ENCODE peak calls at places on chromosomes 12 and 14, in seven cellular contexts. One of them, this sample, is unnamed.

GRCh38 chr12:52165096-52165855 is 26.5 kb downstream of the KRT80 start:
- DNase-seq in HepG2: no peak
- DNase-seq in H1: no peak
- DNase-seq in HCT116: no peak
- DNase-seq in endothelial cell of umbilical vein: no peak
- DNase-seq in K562: no peak
- DNase-seq in GM12878: no peak
- DNase-seq in this sample: no peak

GRCh38 chr14:62662811-62663477 is 382.3 kb downstream of the KCNH5 start:
- DNase-seq in K562: no peak
- DNase-seq in HCT116: no peak
- DNase-seq in HepG2: peak; percentile 2
- DNase-seq in GM12878: no peak
- DNase-seq in endothelial cell of umbilical vein: no peak
- DNase-seq in H1: no peak
- DNase-seq in this sample: no peak

GRCh38 chr12:28591831-28592230 is 401.6 kb downstream of the CCDC91 start:
- DNase-seq in H1: no peak
- DNase-seq in GM12878: no peak
- DNase-seq in K562: no peak
- DNase-seq in HepG2: no peak
- DNase-seq in endothelial cell of umbilical vein: no peak
- DNase-seq in HCT116: no peak
- DNase-seq in this sample: no peak

GRCh38 chr14:91317381-91318313 is 73.1 kb upstream of the GPR68 start:
- DNase-seq in endothelial cell of umbilical vein: peak; percentile 52
- DNase-seq in GM12878: no peak
- DNase-seq in H1: no peak
- DNase-seq in HepG2: no peak
- DNase-seq in HCT116: no peak
- DNase-seq in K562: no peak
- DNase-seq in this sample: no peak

GRCh38 chr12:67471810-67472209 is 176.7 kb upstream of the DYRK2 start:
- DNase-seq in GM12878: no peak
- DNase-seq in H1: no peak
- DNase-seq in HepG2: no peak
- DNase-seq in K562: no peak
- DNase-seq in endothelial cell of umbilical vein: no peak
- DNase-seq in HCT116: no peak
- DNase-seq in this sample: no peak

GRCh38 chr12:133108150-133108549 is 21.9 kb downstream of the ZNF891 start:
- DNase-seq in HepG2: no peak
- DNase-seq in K562: no peak
- DNase-seq in endothelial cell of umbilical vein: no peak
- DNase-seq in HCT116: no peak
- DNase-seq in GM12878: no peak
- DNase-seq in H1: no peak
- DNase-seq in this sample: no peak

GRCh38 chr14:96309128-96309906 is 53.3 kb downstream of the BDKRB1 start:
- DNase-seq in HepG2: peak; percentile 39
- DNase-seq in K562: no peak
- DNase-seq in HCT116: no peak
- DNase-seq in endothelial cell of umbilical vein: no peak
- DNase-seq in GM12878: no peak
- DNase-seq in H1: no peak
- DNase-seq in this sample: no peak

GRCh38 chr12:806116-806805 is 53.9 kb downstream of the WNK1 start:
- DNase-seq in H1: no peak
- DNase-seq in GM12878: no peak
- DNase-seq in HepG2: peak; percentile 28
- DNase-seq in endothelial cell of umbilical vein: peak; percentile 49
- DNase-seq in HCT116: no peak
- DNase-seq in K562: no peak
- DNase-seq in this sample: no peak

GRCh38 chr12:131407221-131408035 is 303.5 kb upstream of the SFSWAP start:
- DNase-seq in HCT116: no peak
- DNase-seq in K562: no peak
- DNase-seq in HepG2: no peak
- DNase-seq in endothelial cell of umbilical vein: no peak
- DNase-seq in GM12878: no peak
- DNase-seq in H1: no peak
- DNase-seq in this sample: no peak

GRCh38 chr12:89225401-89225800 is 126.9 kb downstream of the DUSP6 start:
- DNase-seq in GM12878: no peak
- DNase-seq in endothelial cell of umbilical vein: peak; percentile 50
- DNase-seq in K562: no peak
- DNase-seq in HCT116: peak; percentile 81
- DNase-seq in H1: no peak
- DNase-seq in HepG2: no peak
- DNase-seq in this sample: no peak

GRCh38 chr12:10621278-10621677 is 7.9 kb upstream of the MAGOHB start:
- DNase-seq in HepG2: no peak
- DNase-seq in K562: no peak
- DNase-seq in H1: no peak
- DNase-seq in HCT116: no peak
- DNase-seq in GM12878: no peak
- DNase-seq in endothelial cell of umbilical vein: no peak
- DNase-seq in this sample: no peak

GRCh38 chr12:79439179-79439825 is 251.5 kb downstream of the PAWR start:
- DNase-seq in H1: no peak
- DNase-seq in endothelial cell of umbilical vein: peak; percentile 87
- DNase-seq in K562: no peak
- DNase-seq in GM12878: no peak
- DNase-seq in HCT116: no peak
- DNase-seq in HepG2: no peak
- DNase-seq in this sample: no peak

GRCh38 chr12:55997535-55997859 is 421 bp downstream of the SUOX start:
- DNase-seq in H1: no peak
- DNase-seq in GM12878: no peak
- DNase-seq in HCT116: no peak
- DNase-seq in K562: no peak
- DNase-seq in endothelial cell of umbilical vein: no peak
- DNase-seq in HepG2: no peak
- DNase-seq in this sample: no peak

GRCh38 chr12:30178948-30179347 is 395.2 kb upstream of the TMTC1 start:
- DNase-seq in HepG2: no peak
- DNase-seq in endothelial cell of umbilical vein: no peak
- DNase-seq in H1: no peak
- DNase-seq in GM12878: no peak
- DNase-seq in K562: no peak
- DNase-seq in HCT116: no peak
- DNase-seq in this sample: no peak

GRCh38 chr12:13101854-13102375 is 1.6 kb downstream of the GSG1 start:
- DNase-seq in endothelial cell of umbilical vein: peak; percentile 45
- DNase-seq in HCT116: no peak
- DNase-seq in H1: no peak
- DNase-seq in HepG2: peak; percentile 62
- DNase-seq in GM12878: no peak
- DNase-seq in K562: no peak
- DNase-seq in this sample: no peak

GRCh38 chr14:74867673-74868072 is 8.3 kb downstream of the PROX2 start:
- DNase-seq in HCT116: no peak
- DNase-seq in HepG2: no peak
- DNase-seq in H1: no peak
- DNase-seq in K562: no peak
- DNase-seq in GM12878: no peak
- DNase-seq in endothelial cell of umbilical vein: peak; percentile 71
- DNase-seq in this sample: no peak

GRCh38 chr12:67459173-67459572 is 189.4 kb upstream of the DYRK2 start:
- DNase-seq in HepG2: no peak
- DNase-seq in HCT116: no peak
- DNase-seq in GM12878: no peak
- DNase-seq in endothelial cell of umbilical vein: no peak
- DNase-seq in H1: no peak
- DNase-seq in K562: no peak
- DNase-seq in this sample: no peak

GRCh38 chr12:87008785-87009184 is 752.6 kb upstream of the MGAT4C start:
- DNase-seq in HCT116: no peak
- DNase-seq in HepG2: peak; percentile 1
- DNase-seq in GM12878: no peak
- DNase-seq in K562: no peak
- DNase-seq in endothelial cell of umbilical vein: no peak
- DNase-seq in H1: no peak
- DNase-seq in this sample: no peak

GRCh38 chr12:85823436-85824179 is 12.6 kb downstream of the RASSF9 start:
- DNase-seq in GM12878: no peak
- DNase-seq in endothelial cell of umbilical vein: peak; percentile 58
- DNase-seq in H1: no peak
- DNase-seq in HepG2: no peak
- DNase-seq in HCT116: no peak
- DNase-seq in K562: no peak
- DNase-seq in this sample: no peak

GRCh38 chr12:14885718-14886201 is at the start of gene MGP:
- DNase-seq in HCT116: no peak
- DNase-seq in GM12878: no peak
- DNase-seq in HepG2: no peak
- DNase-seq in H1: no peak
- DNase-seq in K562: no peak
- DNase-seq in endothelial cell of umbilical vein: peak; percentile 99
- DNase-seq in this sample: no peak
- TF ChIP-seq POLR2AphosphoS5 in HCT116: no peak
- TF ChIP-seq POLR2AphosphoS5 in GM12878: no peak
- TF ChIP-seq POLR2AphosphoS5 in HepG2: no peak
- TF ChIP-seq POLR2AphosphoS5 in H1: no peak
- TF ChIP-seq POLR2AphosphoS5 in K562: no peak
- TF ChIP-seq POLR2AphosphoS5 in endothelial cell of umbilical vein: peak; percentile 56
- TF ChIP-seq POLR2AphosphoS5 in this sample: no peak

GRCh38 chr12:95858451-95859343 is at the start of gene SNRPF:
- DNase-seq in H1: peak; percentile 91
- DNase-seq in HCT116: peak; percentile 94
- DNase-seq in HepG2: peak; percentile 95
- DNase-seq in endothelial cell of umbilical vein: peak; percentile 98
- DNase-seq in K562: peak; percentile 97
- DNase-seq in GM12878: peak; percentile 95
- DNase-seq in this sample: peak; percentile 88
- TF ChIP-seq EZH2 in H1: no peak
- TF ChIP-seq EZH2 in HCT116: no peak
- TF ChIP-seq EZH2 in HepG2: no peak
- TF ChIP-seq EZH2 in endothelial cell of umbilical vein: no peak
- TF ChIP-seq EZH2 in K562: no peak
- TF ChIP-seq EZH2 in GM12878: no peak
- TF ChIP-seq EZH2 in this sample: no peak

DNA sequence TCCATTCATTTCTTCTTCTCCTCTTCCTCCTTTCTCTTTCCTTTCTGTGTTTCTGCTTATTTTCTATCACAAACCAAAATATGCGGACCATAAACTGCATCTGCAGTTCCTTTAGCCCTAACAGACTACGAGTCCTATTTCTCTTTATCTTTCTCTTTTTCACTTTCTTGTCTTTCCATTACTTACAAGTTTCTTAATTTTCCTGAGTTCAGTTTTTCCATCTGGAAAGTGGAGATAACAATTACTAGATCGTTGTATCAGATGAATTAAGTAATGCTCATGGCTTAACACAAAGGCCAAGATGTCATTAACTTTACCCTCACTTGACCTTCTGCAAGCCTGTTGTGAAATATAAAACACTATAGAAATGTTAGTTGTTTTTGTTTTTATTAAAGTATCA is 983 bp upstream of the COPS7A start:
- DNase-seq in K562: no peak
- DNase-seq in HCT116: no peak
- DNase-seq in endothelial cell of umbilical vein: no peak
- DNase-seq in H1: no peak
- DNase-seq in GM12878: no peak
- DNase-seq in HepG2: no peak
- DNase-seq in this sample: no peak
- H3K9ac ChIP-seq in K562: peak overlapping the region; percentile 88
- H3K9ac ChIP-seq in HCT116: peak overlapping the region; percentile 93
- H3K9ac ChIP-seq in endothelial cell of umbilical vein: no peak overlapping the region
- H3K9ac ChIP-seq in H1: no peak overlapping the region
- H3K9ac ChIP-seq in GM12878: no peak overlapping the region
- H3K9ac ChIP-seq in HepG2: peak overlapping the region; percentile 85
- H3K9ac ChIP-seq in this sample: peak overlapping the region; percentile 97

GRCh38 chr12:84397846-84398245 is 514.8 kb downstream of the SLC6A15 start:
- DNase-seq in GM12878: no peak
- DNase-seq in K562: no peak
- DNase-seq in HepG2: no peak
- DNase-seq in HCT116: no peak
- DNase-seq in H1: no peak
- DNase-seq in endothelial cell of umbilical vein: no peak
- DNase-seq in this sample: no peak
- TF ChIP-seq POLR2AphosphoS5 in GM12878: no peak
- TF ChIP-seq POLR2AphosphoS5 in K562: no peak
- TF ChIP-seq POLR2AphosphoS5 in HepG2: no peak
- TF ChIP-seq POLR2AphosphoS5 in HCT116: no peak
- TF ChIP-seq POLR2AphosphoS5 in H1: no peak
- TF ChIP-seq POLR2AphosphoS5 in endothelial cell of umbilical vein: no peak
- TF ChIP-seq POLR2AphosphoS5 in this sample: no peak

DNA sequence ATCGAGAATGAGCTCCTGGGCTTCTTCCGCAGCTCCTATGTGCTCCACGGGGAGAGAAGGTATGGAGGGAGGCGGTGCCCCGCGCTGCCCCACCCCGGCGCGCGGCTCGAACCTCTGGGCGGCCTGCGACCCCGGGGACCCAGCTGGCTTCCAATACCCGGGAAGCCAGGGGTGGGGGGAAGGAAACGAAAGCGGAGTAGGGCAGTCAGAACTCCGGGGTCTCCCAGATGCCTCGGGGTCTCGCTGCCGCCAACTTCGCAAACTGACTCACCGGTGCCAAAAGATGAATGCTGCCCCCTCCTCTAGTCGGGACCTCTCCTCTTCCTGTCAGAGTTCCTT is 1.3 kb downstream of the TRHDE start:
- DNase-seq in HepG2: no peak
- DNase-seq in HCT116: no peak
- DNase-seq in H1: no peak
- DNase-seq in GM12878: no peak
- DNase-seq in endothelial cell of umbilical vein: no peak
- DNase-seq in K562: no peak
- DNase-seq in this sample: no peak
- TF ChIP-seq EZH2 in HepG2: no peak
- TF ChIP-seq EZH2 in HCT116: no peak
- TF ChIP-seq EZH2 in H1: peak; percentile 85
- TF ChIP-seq EZH2 in GM12878: no peak
- TF ChIP-seq EZH2 in endothelial cell of umbilical vein: peak; percentile 20
- TF ChIP-seq EZH2 in K562: no peak
- TF ChIP-seq EZH2 in this sample: no peak

GRCh38 chr12:11861864-11862600 is 208.7 kb upstream of the BCL2L14 start:
- DNase-seq in H1: no peak
- DNase-seq in HepG2: no peak
- DNase-seq in HCT116: no peak
- DNase-seq in endothelial cell of umbilical vein: no peak
- DNase-seq in K562: no peak
- DNase-seq in GM12878: no peak
- DNase-seq in this sample: no peak

GRCh38 chr12:11863478-11863906 is 207.2 kb upstream of the BCL2L14 start:
- DNase-seq in GM12878: no peak
- DNase-seq in endothelial cell of umbilical vein: peak; percentile 77
- DNase-seq in K562: no peak
- DNase-seq in HCT116: no peak
- DNase-seq in HepG2: no peak
- DNase-seq in H1: no peak
- DNase-seq in this sample: no peak

GRCh38 chr12:11862794-11863193 is 207.9 kb upstream of the BCL2L14 start:
- DNase-seq in endothelial cell of umbilical vein: peak; percentile 69
- DNase-seq in HepG2: no peak
- DNase-seq in H1: no peak
- DNase-seq in K562: no peak
- DNase-seq in GM12878: no peak
- DNase-seq in HCT116: no peak
- DNase-seq in this sample: no peak

GRCh38 chr12:11865835-11866234 is 204.9 kb upstream of the BCL2L14 start:
- DNase-seq in K562: no peak
- DNase-seq in HCT116: no peak
- DNase-seq in HepG2: no peak
- DNase-seq in GM12878: no peak
- DNase-seq in endothelial cell of umbilical vein: no peak
- DNase-seq in H1: no peak
- DNase-seq in this sample: no peak

GRCh38 chr12:11863988-11864387 is 206.8 kb upstream of the BCL2L14 start:
- DNase-seq in GM12878: no peak
- DNase-seq in HCT116: no peak
- DNase-seq in K562: no peak
- DNase-seq in HepG2: no peak
- DNase-seq in H1: no peak
- DNase-seq in endothelial cell of umbilical vein: peak; percentile 89
- DNase-seq in this sample: no peak
- H3K9ac ChIP-seq in GM12878: no peak overlapping the region
- H3K9ac ChIP-seq in HCT116: no peak overlapping the region
- H3K9ac ChIP-seq in K562: no peak overlapping the region
- H3K9ac ChIP-seq in HepG2: no peak overlapping the region
- H3K9ac ChIP-seq in H1: no peak overlapping the region
- H3K9ac ChIP-seq in endothelial cell of umbilical vein: peak overlapping the region; percentile 82
- H3K9ac ChIP-seq in this sample: no peak overlapping the region

This sample was measured in SK-N-MC.